ENCODE peak calls at places on chromosomes 11 and 22, in six cellular contexts. V is CD8-positive, alpha-beta T cell; Z is uterus; J is H1; Y is mesenchymal stem cell; B is IMR-90. X is an unnamed sample.
A peak's percentile ranks its signal among the peaks of the same experiment; 100 is the strongest.

GRCh38 chr22:42921301-42921700 is 64.2 kb upstream of the ARFGAP3 start:
- DNase-seq in Z (no peak), J (no peak), B (no peak), Y (no peak), V (no peak), X (no peak)

GRCh38 chr11:88411265-88411664 is 73.7 kb upstream of the CTSC start:
- DNase-seq in B (peak; percentile 92), Z (no peak), V (no peak), Y (peak; percentile 62), J (no peak), X (no peak)

GRCh38 chr11:95522871-95523270 is 266.7 kb downstream of the FAM76B start:
- DNase-seq in Z (no peak), Y (no peak), J (no peak), B (peak; percentile 45), V (no peak), X (no peak)

GRCh38 chr11:45091563-45092392 is 54.7 kb upstream of the PRDM11 start:
- DNase-seq in V (no peak), B (no peak), Z (peak; percentile 24), J (peak; percentile 77), Y (peak; percentile 57), X (no peak)

GRCh38 chr11:73662445-73663157 is 16.2 kb downstream of the PLEKHB1 start:
- DNase-seq in Y (peak; percentile 66), V (no peak), B (peak; percentile 47), J (no peak), Z (no peak), X (no peak)

GRCh38 chr11:134393638-134394037 is 18.4 kb downstream of the B3GAT1 start:
- DNase-seq in B (no peak), V (no peak), Z (no peak), J (no peak), Y (no peak), X (no peak)

GRCh38 chr11:115241899-115242298 is 262.3 kb downstream of the CADM1 start:
- DNase-seq in Y (no peak), V (no peak), B (no peak), J (no peak), Z (no peak), X (no peak)

GRCh38 chr22:21707677-21708076 is 27.9 kb downstream of the YPEL1 start:
- DNase-seq in V (no peak), B (peak; percentile 19), Y (no peak), J (no peak), Z (no peak), X (no peak)

GRCh38 chr11:82225930-82226329 is 507.7 kb downstream of the FAM181B start:
- DNase-seq in J (no peak), Y (no peak), Z (no peak), B (no peak), V (no peak), X (no peak)

DNA sequence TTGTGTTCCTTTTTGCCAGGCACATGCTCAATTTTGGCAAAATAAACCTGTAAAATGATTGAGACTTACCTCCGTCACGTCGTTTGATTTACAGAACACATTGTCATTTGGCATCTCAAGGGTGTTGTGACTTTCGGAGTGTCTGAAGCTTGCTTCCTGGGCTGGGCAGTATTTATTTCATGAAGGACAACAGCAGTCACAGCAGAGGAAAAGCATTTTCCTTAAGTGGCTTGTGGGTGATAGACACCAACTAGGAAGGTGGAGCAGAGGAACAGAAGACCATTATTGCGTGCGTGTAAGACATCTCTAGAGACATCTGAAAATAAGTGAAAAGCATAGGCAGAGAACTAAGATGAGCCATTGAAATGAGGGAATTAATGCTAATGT is 80.2 kb downstream of the SLC36A4 start:
- DNase-seq in B (no peak), V (no peak), Z (no peak), Y (no peak), J (no peak), X (no peak)
- H3K27me3 ChIP-seq in B (no peaks in the 10 kb centered on the region), V (no peaks in the 10 kb centered on the region), Z (no peaks in the 10 kb centered on the region), Y (no peaks in the 10 kb centered on the region), J (no peaks in the 10 kb centered on the region), X (no peaks in the 10 kb centered on the region)

GRCh38 chr22:28951969-28952521 is 68.7 kb downstream of the ZNRF3 start:
- DNase-seq in V (no peak), B (peak; percentile 39), J (no peak), Z (no peak), Y (no peak), X (no peak)

GRCh38 chr22:28950567-28951411 is 67.4 kb downstream of the ZNRF3 start:
- DNase-seq in Y (no peak), J (no peak), B (no peak), V (no peak), Z (no peak), X (no peak)

GRCh38 chr22:28951530-28951929 is 68.2 kb downstream of the ZNRF3 start:
- DNase-seq in Y (no peak), B (no peak), V (no peak), J (no peak), Z (no peak), X (no peak)

GRCh38 chr22:28948404-28948803 is 65.0 kb downstream of the ZNRF3 start:
- DNase-seq in Y (no peak), V (no peak), Z (no peak), B (no peak), J (no peak), X (no peak)

DNA sequence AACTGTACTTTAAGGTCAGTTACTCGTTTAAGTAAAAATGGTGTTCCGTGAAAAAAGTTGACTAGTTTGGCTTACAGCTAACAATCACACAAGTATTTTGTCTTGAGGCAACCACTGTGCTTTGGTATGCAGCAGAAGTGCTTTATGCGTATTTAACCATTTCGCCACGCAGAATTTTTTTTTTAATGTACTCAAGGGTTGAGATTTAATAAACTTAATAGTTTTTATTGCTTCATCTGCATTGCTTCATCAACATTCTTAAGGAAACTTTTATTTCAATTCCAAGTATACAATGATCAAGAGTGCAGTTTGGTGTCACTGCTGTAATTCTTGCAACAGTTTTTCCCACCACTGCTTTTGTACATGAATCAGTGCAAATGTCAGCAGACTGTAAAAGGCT is 66.4 kb downstream of the ZNRF3 start:
- DNase-seq in Z (no peak), J (no peak), Y (no peak), V (no peak), B (peak; percentile 67), X (no peak)
- H3K27ac ChIP-seq in Z (no peak overlapping the region), J (no peak overlapping the region), Y (no peak overlapping the region), V (no peak overlapping the region), B (no peak overlapping the region), X (no peak overlapping the region)

DNA sequence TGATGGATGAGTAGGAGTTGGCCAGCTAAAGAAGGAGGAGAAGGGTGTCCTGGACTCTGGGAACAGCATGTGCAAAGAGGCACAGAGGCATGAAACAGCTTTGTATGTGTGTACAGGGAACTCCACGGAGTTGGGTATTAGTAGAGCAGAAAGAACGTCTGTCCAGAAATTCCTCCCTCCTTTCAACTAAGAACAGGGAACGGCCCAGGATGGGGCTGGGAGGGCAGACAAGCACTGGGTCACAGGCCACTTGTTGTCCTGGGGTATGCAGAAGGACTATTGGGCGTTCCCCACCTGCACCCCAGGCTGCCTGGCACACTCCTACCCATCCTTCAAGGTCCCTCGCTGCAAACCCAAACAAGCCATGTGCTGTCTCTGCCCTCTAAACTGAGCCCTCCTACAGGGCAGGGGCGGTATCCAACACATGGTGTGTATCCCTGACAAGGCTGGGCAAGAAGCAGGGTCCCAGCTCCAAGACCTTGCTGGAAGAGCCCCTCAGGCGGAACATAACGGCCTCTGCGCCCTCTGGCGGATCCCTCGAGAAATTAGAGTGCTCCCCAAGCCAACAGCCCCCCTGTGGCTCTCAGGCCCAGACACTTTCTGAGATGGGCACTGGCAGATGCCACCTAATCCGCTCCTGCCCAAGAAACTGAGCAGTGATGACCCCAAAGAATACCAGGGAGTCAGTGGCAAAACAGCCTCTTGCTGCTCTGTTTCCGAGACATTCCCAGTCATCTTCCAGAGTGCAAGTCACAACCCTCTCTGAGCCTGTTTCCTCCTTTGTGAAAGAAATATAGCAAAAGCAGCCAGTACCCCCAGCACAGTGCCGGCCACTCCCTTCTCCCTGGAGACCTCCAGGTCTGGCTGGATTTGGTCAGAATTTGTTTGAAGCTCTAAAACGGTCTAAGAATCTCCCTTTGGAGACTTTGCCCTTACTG is 1.6 kb upstream of the ELFN2 start:
- DNase-seq in Z (no peak), J (peak; percentile 83), B (peak; percentile 43), V (peak; percentile 47), Y (peak; percentile 76), X (no peak)
- H3K27me3 ChIP-seq in Z (no peaks in the 10 kb centered on the region), J (peaks cover 29% of the 10 kb centered on the region), B (no peaks in the 10 kb centered on the region), V (peaks cover 17% of the 10 kb centered on the region), Y (no peaks in the 10 kb centered on the region), X (peaks cover 28% of the 10 kb centered on the region)

GRCh38 chr11:126307706-126308105 is 3.8 kb downstream of the DCPS start:
- DNase-seq in J (peak; percentile 59), B (peak; percentile 58), Y (peak; percentile 49), Z (no peak), V (no peak), X (no peak)
- H3K27ac ChIP-seq in J (no peak overlapping the region), B (no peak overlapping the region), Y (no peak overlapping the region), Z (no peak overlapping the region), V (no peak overlapping the region), X (no peak overlapping the region)

DNA sequence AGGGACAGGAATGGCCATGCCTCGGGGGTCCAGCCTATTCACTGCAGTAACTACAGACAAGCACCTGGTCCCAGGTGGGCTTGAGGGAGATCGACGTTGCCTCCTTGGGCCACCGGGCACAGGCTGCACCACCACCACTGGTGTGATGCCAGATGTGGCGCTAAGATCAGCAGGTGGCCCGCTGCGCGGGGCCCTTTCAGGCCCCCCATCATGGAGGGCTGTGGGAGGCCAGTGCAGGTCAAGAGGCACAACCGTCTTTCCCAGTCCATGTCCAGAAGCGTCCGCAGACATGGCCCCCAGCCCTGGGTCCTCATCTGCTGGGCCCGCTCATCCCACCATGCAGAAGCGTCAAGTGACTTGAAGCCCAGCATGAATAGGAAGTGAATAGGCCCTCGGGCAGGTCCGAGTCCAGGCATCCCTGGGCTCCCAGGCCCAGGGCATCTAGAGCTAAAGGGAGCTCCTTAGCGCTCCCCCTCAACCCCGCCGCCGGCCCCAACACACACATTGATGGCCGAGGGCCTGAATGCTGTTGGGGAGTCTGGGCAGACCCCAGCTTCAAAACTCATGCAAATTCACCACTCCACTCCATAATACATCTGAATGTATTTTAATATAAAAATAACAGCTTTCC is 18.3 kb downstream of the FADS3 start:
- DNase-seq in J (no peak), Z (no peak), V (no peak), B (no peak), Y (no peak), X (no peak)
- H3K27me3 ChIP-seq in J (no peaks in the 10 kb centered on the region), Z (no peaks in the 10 kb centered on the region), V (no peaks in the 10 kb centered on the region), B (no peaks in the 10 kb centered on the region), Y (no peaks in the 10 kb centered on the region), X (no peaks in the 10 kb centered on the region)

GRCh38 chr22:17398159-17398558 is 28.9 kb downstream of the CECR2 start:
- DNase-seq in B (no peak), V (no peak), Z (no peak), J (no peak), Y (no peak), X (no peak)
- H3K27ac ChIP-seq in B (no peak overlapping the region), V (no peak overlapping the region), Z (no peak overlapping the region), J (no peak overlapping the region), Y (no peak overlapping the region), X (no peak overlapping the region)

GRCh38 chr22:26334232-26334631 is 94.8 kb upstream of the ASPHD2 start:
- DNase-seq in Z (no peak), B (no peak), V (no peak), Y (no peak), J (no peak), X (no peak)

GRCh38 chr22:26330971-26331625 is 98.0 kb upstream of the ASPHD2 start:
- DNase-seq in Z (no peak), V (peak; percentile 43), Y (peak; percentile 31), B (peak; percentile 23), J (peak; percentile 86), X (peak; percentile 54)

GRCh38 chr22:26339755-26340154 is 89.3 kb upstream of the ASPHD2 start:
- DNase-seq in Y (no peak), Z (no peak), V (no peak), B (no peak), J (no peak), X (no peak)

GRCh38 chr22:26333088-26333800 is 95.8 kb upstream of the ASPHD2 start:
- DNase-seq in Y (no peak), Z (no peak), V (no peak), J (no peak), B (no peak), X (no peak)

GRCh38 chr22:26336773-26337172 is 92.3 kb upstream of the ASPHD2 start:
- DNase-seq in J (no peak), B (no peak), Z (no peak), Y (no peak), V (no peak), X (no peak)
- H3K27me3 ChIP-seq in J (no peaks in the 10 kb centered on the region), B (peaks cover 2% of the 10 kb centered on the region), Z (no peaks in the 10 kb centered on the region), Y (peaks cover 41% of the 10 kb centered on the region), V (no peaks in the 10 kb centered on the region), X (no peaks in the 10 kb centered on the region)

X was measured in CD4-positive, alpha-beta memory T cell.